ENCODE peak calls at places on chromosomes 2 and 18, in eight cellular contexts. A, P, T, E, L, S, Z and U are unnamed samples.

GRCh38 chr2:239540174-239540573 is 139.4 kb upstream of the HDAC4 start:
- DNase-seq in A (no peak), Z (no peak), T (no peak), E (no peak), S (no peak), L (no peak), P (peak; percentile 41), U (no peak)

GRCh38 chr2:175055993-175056392 is 50.8 kb upstream of the CHN1 start:
- DNase-seq in T (no peak), P (no peak), E (no peak), S (no peak), A (no peak), L (no peak), Z (no peak), U (no peak)

GRCh38 chr2:41414486-41415230 is 633.2 kb upstream of the PKDCC start:
- DNase-seq in L (no peak), P (no peak), S (no peak), Z (peak; percentile 14), A (peak; percentile 31), T (no peak), E (peak; percentile 52), U (no peak)

GRCh38 chr2:131146749-131147148 is 41.6 kb downstream of the PLEKHB2 start:
- DNase-seq in Z (no peak), A (no peak), L (no peak), T (no peak), P (no peak), S (no peak), E (no peak), U (no peak)

GRCh38 chr2:63050186-63050915 is at the start of gene OTX1:
- DNase-seq in Z (peak; percentile 92), T (peak; percentile 63), E (peak; percentile 59), L (peak; percentile 58), P (no peak), A (peak; percentile 69), S (peak; percentile 69), U (peak; percentile 79)

GRCh38 chr2:6556755-6557154 is 309.0 kb downstream of the CMPK2 start:
- DNase-seq in T (no peak), A (no peak), P (no peak), Z (no peak), E (no peak), L (no peak), S (no peak), U (no peak)

GRCh38 chr18:50061876-50062517 is 132.9 kb downstream of the MYO5B start:
- DNase-seq in Z (no peak), T (no peak), P (no peak), E (no peak), L (no peak), S (no peak), A (no peak), U (no peak)

GRCh38 chr2:12982149-12982584 is 265.4 kb downstream of the TRIB2 start:
- DNase-seq in P (no peak), A (no peak), Z (no peak), L (no peak), E (no peak), S (no peak), T (no peak), U (no peak)

GRCh38 chr2:184551631-184552030 is 46.7 kb upstream of the ZNF804A start:
- DNase-seq in T (no peak), Z (no peak), L (no peak), S (no peak), P (no peak), A (no peak), E (no peak), U (no peak)

GRCh38 chr2:203928849-203929248 is 7.7 kb upstream of the ICOS start:
- DNase-seq in S (no peak), P (no peak), T (no peak), Z (no peak), A (no peak), L (no peak), E (no peak), U (no peak)
- TF ChIP-seq CTCF in S (peak; percentile 33), P (peak; percentile 83), T (no peak), Z (peak; percentile 33), A (peak; percentile 8), L (no peak), E (peak; percentile 31), U (peak; percentile 23)

DNA sequence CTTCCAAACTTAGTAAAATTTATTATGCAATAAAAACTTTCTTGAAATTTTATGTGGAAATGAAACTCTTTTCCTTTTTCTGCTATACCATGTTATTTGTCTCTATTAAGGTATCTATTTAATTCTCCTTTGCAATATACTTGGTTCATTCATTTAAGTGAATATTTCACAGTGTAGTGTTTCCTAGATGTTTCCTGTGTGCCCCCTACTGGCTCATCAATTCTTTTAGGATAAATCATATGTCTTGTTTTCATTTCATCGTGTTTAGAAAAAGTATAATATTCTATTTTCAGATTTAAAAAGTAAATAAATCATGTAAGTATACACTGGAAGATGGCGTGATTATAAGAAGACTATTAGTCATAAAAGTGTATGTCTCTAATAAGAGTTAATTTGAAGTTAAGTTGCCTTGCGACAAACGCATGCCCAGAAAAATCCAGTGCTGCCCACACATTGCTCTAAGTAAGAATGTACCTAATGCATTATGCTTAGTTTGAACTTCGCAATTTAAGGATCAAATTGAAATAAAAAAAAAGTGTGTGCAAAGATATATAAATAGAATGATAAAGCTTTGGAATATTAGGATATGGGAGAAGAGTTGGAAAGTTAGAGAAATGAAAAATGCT is 525.4 kb downstream of the KCNJ3 start:
- DNase-seq in Z (peak; percentile 9), P (no peak), T (no peak), A (no peak), S (no peak), L (no peak), E (no peak), U (no peak)
- TF ChIP-seq CTCF in Z (peak; percentile 46), P (peak; percentile 78), T (no peak), A (peak; percentile 57), S (peak; percentile 37), L (no peak), E (peak; percentile 32), U (peak; percentile 76)

GRCh38 chr18:23503038-23503966 is at the start of gene RMC1:
- DNase-seq in P (peak; percentile 97), T (peak; percentile 96), Z (peak; percentile 96), L (peak; percentile 100), E (peak; percentile 97), S (peak; percentile 99), A (peak; percentile 99), U (peak; percentile 96)
- TF ChIP-seq CTCF in P (peak; percentile 44), T (no peak), Z (peak; percentile 25), L (no peak), E (no peak), S (peak; percentile 9), A (no peak), U (peak; percentile 35)

DNA sequence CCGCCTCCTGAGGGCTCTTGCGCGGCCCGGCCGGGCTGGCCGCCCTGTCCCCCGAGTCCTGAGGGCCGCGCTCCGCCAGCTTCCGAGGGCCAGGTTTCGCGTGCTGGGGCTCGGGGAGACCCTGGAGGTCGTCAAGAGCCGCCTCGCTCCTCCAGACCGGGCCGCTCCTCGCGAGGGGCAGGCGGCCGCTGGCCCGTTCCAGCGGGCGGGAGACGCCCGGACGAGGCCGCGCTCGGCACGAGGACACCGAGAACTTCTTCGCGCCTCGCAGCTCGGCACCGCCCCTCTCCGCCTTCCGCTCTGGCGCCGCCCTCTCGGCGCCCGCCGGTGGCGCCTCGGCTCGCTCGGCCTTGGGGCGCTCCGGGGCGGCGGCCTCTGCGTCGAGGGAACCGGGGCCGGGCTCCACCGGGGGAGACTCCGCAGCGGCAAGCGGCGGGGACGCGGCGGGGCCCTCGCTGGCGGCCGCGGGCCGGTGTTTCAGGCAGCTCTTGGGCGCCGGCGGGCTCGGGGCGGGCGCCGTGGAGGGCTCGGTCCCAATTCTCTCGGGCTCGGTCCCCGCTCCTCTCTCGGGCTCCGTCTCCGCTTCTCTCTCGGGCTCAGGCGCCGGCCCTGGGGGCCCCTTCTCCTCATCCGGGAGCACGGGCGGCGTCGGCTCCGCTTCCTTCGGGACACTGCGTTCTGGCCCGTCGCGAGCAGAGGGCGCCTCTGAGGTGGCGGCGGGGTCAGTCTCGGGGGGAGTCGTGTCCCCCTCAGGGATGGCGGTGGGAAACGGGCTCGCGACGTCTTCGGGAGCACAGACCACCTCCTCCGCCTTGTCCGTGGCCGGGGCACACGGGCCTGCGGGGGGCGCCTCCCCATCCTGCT is 91.6 kb upstream of the MGAT4A start:
- DNase-seq in S (peak; percentile 81), A (peak; percentile 76), Z (no peak), T (no peak), E (peak; percentile 57), L (peak; percentile 41), P (no peak), U (peak; percentile 44)
- TF ChIP-seq CTCF in S (peak; percentile 49), A (peak; percentile 34), Z (no peak), T (no peak), E (peak; percentile 54), L (no peak), P (peak; percentile 72), U (peak; percentile 56)

DNA sequence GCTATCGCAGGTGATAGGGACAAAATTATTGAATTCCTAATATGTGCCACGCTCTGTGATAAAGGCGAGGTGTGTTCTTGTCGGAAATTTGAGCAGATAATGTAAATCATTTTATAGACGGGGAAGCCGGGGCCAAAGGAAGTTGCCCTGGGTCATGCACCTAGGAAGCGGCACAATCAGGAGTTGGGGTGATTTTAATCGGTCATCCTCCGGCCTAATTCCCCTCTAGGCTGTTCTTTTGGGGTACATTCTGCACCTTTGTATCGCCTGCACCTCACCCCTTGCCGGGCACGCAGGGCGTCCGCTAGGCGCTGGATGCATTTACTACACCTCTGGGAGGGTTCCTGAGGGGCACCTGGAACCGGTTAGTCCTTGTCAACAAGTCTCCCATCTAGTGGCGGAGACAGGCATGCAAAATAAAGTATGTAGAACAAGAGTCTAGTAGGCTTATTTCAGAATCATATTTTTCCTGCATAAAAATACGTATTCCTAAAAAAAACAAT is 605 bp upstream of the TEX261 start:
- DNase-seq in L (no peak), Z (peak; percentile 59), P (no peak), S (no peak), E (no peak), T (peak; percentile 70), A (peak; percentile 35), U (no peak)
- TF ChIP-seq CTCF in L (no peak), Z (peak; percentile 46), P (peak; percentile 57), S (no peak), E (no peak), T (no peak), A (no peak), U (peak; percentile 55)